ENCODE peak calls at places on chromosome 12, in seven cellular contexts. R is ovary, E is tibial nerve, D is Peyer's patch, J is breast epithelium, V is heart left ventricle, O is K562. Y is an unnamed sample.

GRCh38 chr12:93379432-93380308 is 1.9 kb downstream of the NUDT4 start:
- DNase-seq in J (no peak), D (no peak), O (no peak), E (no peak), V (no peak), R (no peak), Y (no peak)

GRCh38 chr12:104938371-104938770 is 19.7 kb downstream of the SLC41A2 start:
- DNase-seq in J (no peak), R (no peak), D (no peak), O (no peak), E (no peak), V (no peak), Y (no peak)

GRCh38 chr12:107091381-107091780 is 2.0 kb downstream of the CRY1 start:
- DNase-seq in E (no peak), J (no peak), D (no peak), R (no peak), O (no peak), V (peak; percentile 19), Y (no peak)

GRCh38 chr12:34394211-34395055 is 372.1 kb downstream of the ALG10 start:
- DNase-seq in V (peak; percentile 2), D (peak; percentile 11), J (peak; percentile 45), R (peak; percentile 5), E (peak; percentile 10), O (no peak), Y (no peak)

GRCh38 chr12:8664228-8664963 is 1.8 kb upstream of the MFAP5 start:
- DNase-seq in V (peak; percentile 61), J (no peak), R (no peak), D (no peak), E (peak; percentile 64), O (no peak), Y (no peak)

GRCh38 chr12:53696655-53697321 is 20.9 kb upstream of the ATP5MC2 start:
- DNase-seq in R (no peak), V (no peak), J (no peak), D (no peak), O (no peak), E (no peak), Y (no peak)

GRCh38 chr12:107992870-107993451 is 136.1 kb upstream of the WSCD2 start:
- DNase-seq in R (no peak), V (no peak), D (no peak), J (no peak), O (peak; percentile 51), E (no peak), Y (no peak)

GRCh38 chr12:117034691-117035090 is 64.5 kb downstream of the TESC start:
- DNase-seq in D (no peak), J (no peak), R (no peak), O (no peak), V (no peak), E (no peak), Y (no peak)

GRCh38 chr12:128853321-128854197 is at the start of gene GLT1D1:
- DNase-seq in R (no peak), J (no peak), V (no peak), E (no peak), D (peak; percentile 42), O (no peak), Y (no peak)

GRCh38 chr12:13365782-13366366 is 169.3 kb downstream of the EMP1 start:
- DNase-seq in D (no peak), R (no peak), O (no peak), J (no peak), V (no peak), E (no peak), Y (no peak)

GRCh38 chr12:66584673-66585072 is 94.2 kb downstream of the GRIP1 start:
- DNase-seq in J (no peak), R (no peak), D (no peak), V (no peak), O (no peak), E (no peak), Y (no peak)

GRCh38 chr12:75977952-75978671 is 53.5 kb downstream of the PHLDA1 start:
- DNase-seq in E (peak; percentile 33), O (peak; percentile 82), D (peak; percentile 88), R (peak; percentile 31), V (peak; percentile 85), J (no peak), Y (peak; percentile 25)
- TF ChIP-seq CTCF in E (no peak), O (no peak), D (peak; percentile 25), R (no peak), V (no peak), J (no peak), Y (no peak)

GRCh38 chr12:52200086-52200782 is 8.4 kb upstream of the KRT80 start:
- DNase-seq in J (no peak), E (no peak), D (no peak), V (no peak), R (no peak), O (peak; percentile 16), Y (no peak)

GRCh38 chr12:52202361-52203078 is 10.7 kb upstream of the KRT80 start:
- DNase-seq in O (no peak), E (no peak), V (no peak), J (no peak), D (no peak), R (no peak), Y (no peak)

GRCh38 chr12:52199294-52199920 is 7.6 kb upstream of the KRT80 start:
- DNase-seq in R (no peak), J (no peak), O (no peak), V (peak; percentile 55), E (no peak), D (no peak), Y (no peak)

GRCh38 chr12:52201520-52201839 is 9.7 kb upstream of the KRT80 start:
- DNase-seq in J (no peak), O (no peak), E (no peak), V (no peak), R (no peak), D (no peak), Y (no peak)

DNA sequence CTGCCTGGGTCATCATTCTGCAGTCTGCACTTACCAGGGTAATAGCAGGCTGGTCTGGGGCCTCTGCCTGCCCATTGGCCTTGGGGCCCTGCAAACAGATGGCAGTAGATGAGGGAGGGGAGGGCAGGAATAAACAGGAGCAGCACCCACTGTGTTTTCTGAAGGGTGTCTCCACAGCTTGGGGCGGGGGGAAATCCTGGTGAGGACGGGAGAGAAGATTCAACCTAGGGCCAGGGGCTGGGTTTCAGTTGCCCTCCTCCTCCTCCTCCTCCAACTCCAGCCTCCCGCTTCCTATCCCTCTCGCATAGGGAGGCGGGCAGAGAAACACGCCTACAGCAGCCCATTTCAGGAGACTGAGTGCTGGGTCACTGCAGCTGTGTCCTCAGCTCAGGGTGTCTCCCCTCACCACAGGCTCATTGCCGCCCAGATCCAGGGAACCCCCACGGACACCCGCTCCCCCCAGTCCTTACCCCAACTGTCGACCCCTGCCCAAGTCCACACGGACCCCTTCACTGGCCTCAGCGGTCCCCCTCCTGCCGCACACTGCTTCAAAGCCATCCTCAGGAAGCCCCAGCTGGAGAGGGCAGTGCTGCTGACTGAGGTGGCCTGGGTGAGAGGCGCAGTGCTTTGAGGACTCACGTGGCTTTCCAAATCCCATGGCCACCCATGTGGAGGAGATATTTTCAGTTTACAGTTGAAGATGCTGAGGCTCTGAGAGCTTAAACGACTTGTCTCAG is 9.1 kb upstream of the KRT80 start:
- DNase-seq in V (no peak), J (no peak), D (no peak), E (no peak), R (no peak), O (no peak), Y (no peak)
- TF ChIP-seq POLR2A in V (no peak), J (no peak), D (no peak), E (no peak), R (no peak), O (no peak), Y (no peak)

GRCh38 chr12:118835911-118836310 is 145.4 kb upstream of the SRRM4 start:
- DNase-seq in O (peak; percentile 6), J (no peak), V (no peak), D (no peak), E (no peak), R (no peak), Y (no peak)

GRCh38 chr12:118842753-118843335 is 138.5 kb upstream of the SRRM4 start:
- DNase-seq in D (no peak), J (no peak), O (no peak), E (no peak), R (no peak), V (no peak), Y (no peak)

GRCh38 chr12:118841588-118841987 is 139.8 kb upstream of the SRRM4 start:
- DNase-seq in J (no peak), E (no peak), V (no peak), R (no peak), O (no peak), D (no peak), Y (no peak)

GRCh38 chr12:118840399-118840798 is 140.9 kb upstream of the SRRM4 start:
- DNase-seq in D (no peak), V (no peak), R (no peak), O (peak; percentile 5), E (no peak), J (no peak), Y (no peak)

GRCh38 chr12:118840878-118841277 is 140.5 kb upstream of the SRRM4 start:
- DNase-seq in R (no peak), V (no peak), D (no peak), O (no peak), J (no peak), E (no peak), Y (no peak)
- H3K27ac ChIP-seq in R (no peak overlapping the region), V (no peak overlapping the region), D (no peak overlapping the region), O (no peak overlapping the region), J (no peak overlapping the region), E (no peak overlapping the region), Y (no peak overlapping the region)

DNA sequence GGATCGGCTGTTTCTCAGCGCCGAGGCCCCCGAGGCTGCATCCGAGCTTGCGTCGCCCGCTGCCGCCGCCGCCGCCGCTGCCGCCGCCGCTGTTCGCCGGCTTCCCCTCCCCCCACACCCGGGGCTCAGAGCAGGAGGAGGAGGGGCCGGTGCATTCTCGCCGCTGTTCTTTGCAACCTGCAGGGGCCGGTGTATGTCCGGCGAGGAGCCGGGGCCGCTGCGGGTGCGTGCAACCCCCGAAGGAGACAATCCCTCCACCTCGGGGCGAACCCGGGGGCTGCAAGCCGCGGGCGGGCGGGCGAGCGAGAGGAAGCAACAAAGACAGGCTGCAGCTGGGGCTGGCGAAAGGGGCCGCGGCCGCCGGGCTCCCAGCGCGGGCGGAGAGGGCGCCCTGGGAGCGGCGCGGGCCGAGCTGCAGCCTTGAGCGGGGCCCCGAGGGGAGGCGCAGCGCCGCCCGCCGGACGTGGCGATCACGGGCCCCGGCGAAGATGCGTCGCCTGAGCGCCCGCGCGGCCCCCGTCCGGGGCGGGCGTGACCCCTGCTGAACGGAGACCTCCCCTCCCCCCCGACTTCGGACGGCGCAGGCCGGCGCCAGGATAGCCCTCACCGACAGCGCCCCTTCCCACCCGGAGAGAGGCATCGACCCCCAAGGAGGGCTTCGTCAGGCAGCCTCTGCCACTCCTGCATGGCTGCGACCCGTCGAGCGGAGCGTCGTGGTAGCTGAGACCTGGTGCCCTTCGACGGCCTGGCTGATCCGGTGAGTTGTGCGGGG is 702 bp downstream of the FAM222A start:
- DNase-seq in E (no peak), D (peak; percentile 86), V (peak; percentile 73), R (peak; percentile 73), O (peak; percentile 65), J (peak; percentile 74), Y (peak; percentile 16)
- TF ChIP-seq CTCF in E (peak; percentile 25), D (peak; percentile 37), V (peak; percentile 8), R (peak; percentile 27), O (peak; percentile 58), J (no peak), Y (no peak)

DNA sequence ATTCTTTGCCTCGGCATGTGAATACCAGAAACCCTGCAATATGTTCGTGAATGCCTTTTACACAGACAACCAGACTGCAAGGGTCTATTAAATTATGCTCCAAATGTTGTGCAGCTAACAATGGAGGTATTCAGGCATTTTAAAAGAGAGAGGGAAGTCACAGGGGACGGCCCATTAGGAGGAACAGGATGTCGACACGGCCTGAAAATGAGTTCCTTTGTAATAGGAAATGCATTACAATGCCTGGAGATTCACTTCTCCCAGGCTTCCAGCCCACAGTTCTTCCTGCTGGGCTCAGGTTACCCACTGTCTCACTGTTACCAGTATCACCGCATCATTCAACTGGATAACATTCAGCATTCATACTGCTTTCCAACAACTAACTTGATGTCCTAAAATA is 2.5 kb downstream of the DUSP6 start:
- DNase-seq in D (no peak), R (no peak), V (peak; percentile 60), E (no peak), O (no peak), J (no peak), Y (no peak)
- TF ChIP-seq POLR2A in D (peak; percentile 9), R (no peak), V (no peak), E (peak; percentile 36), O (no peak), J (peak; percentile 12), Y (no peak)